ENCODE peak calls at places on chromosome 5, in eight cellular contexts. G is stimulated activated CD4-positive, alpha-beta T cell treated with anti-CD3 and anti-CD28 coated beads, Interleukin-1b, Interleukin-23, amount 100 ng/mL, for 24 hours; Y is mucosa of descending colon; R is CD8-positive, alpha-beta memory T cell; X is LoVo; E is activated CD4-positive, alpha-beta T cell treated with anti-CD3 and anti-CD28 coated beads for 24 hours; H is NCI-H1092 treated with DMSO at 0.1 percent for 48 hours; S is progenitor cell of endocrine pancreas. T is an unnamed sample.

GRCh38 chr5:78587775-78588291 is 60.7 kb downstream of the LHFPL2 start:
- DNase-seq in X (no peak), G (no peak), E (no peak), Y (no peak), H (no peak), S (no peak), R (no peak), T (no peak)

GRCh38 chr5:145407300-145408047 is 427.7 kb downstream of the PRELID2 start:
- DNase-seq in H (no peak), E (no peak), S (no peak), G (no peak), R (no peak), Y (no peak), X (no peak), T (no peak)

GRCh38 chr5:127935398-127935797 is 148.2 kb upstream of the SLC12A2 start:
- DNase-seq in H (no peak), E (no peak), G (no peak), Y (no peak), X (no peak), S (no peak), R (no peak), T (no peak)

GRCh38 chr5:43401827-43402226 is 10.4 kb downstream of the CCL28 start:
- DNase-seq in S (no peak), E (no peak), H (no peak), X (peak), Y (no peak), G (no peak), R (no peak), T (no peak)

GRCh38 chr5:180104131-180104530 is 32.6 kb upstream of the RNF130 start:
- DNase-seq in H (no peak), E (no peak), X (no peak), Y (no peak), G (no peak), S (no peak), R (no peak), T (no peak)

GRCh38 chr5:33068786-33069185 is 357.7 kb downstream of the NPR3 start:
- DNase-seq in X (no peak), G (no peak), H (no peak), S (no peak), E (no peak), R (no peak), Y (no peak), T (no peak)

GRCh38 chr5:145509336-145510150 is 325.6 kb downstream of the PRELID2 start:
- DNase-seq in E (no peak), Y (no peak), R (no peak), H (no peak), G (no peak), S (no peak), X (no peak), T (no peak)

GRCh38 chr5:143573568-143574170 is 170.2 kb upstream of the NR3C1 start:
- DNase-seq in E (no peak), X (no peak), R (no peak), Y (no peak), H (no peak), S (no peak), G (no peak), T (no peak)

GRCh38 chr5:54022156-54022685 is 288.2 kb downstream of the ARL15 start:
- DNase-seq in E (no peak), S (no peak), Y (no peak), G (no peak), X (no peak), R (no peak), H (no peak), T (no peak)

GRCh38 chr5:16909464-16909863 is 26.6 kb downstream of the MYO10 start:
- DNase-seq in Y (no peak), S (no peak), H (no peak), G (no peak), X (no peak), E (no peak), R (no peak), T (no peak)

GRCh38 chr5:142548739-142549275 is 137.1 kb downstream of the FGF1 start:
- DNase-seq in S (peak), E (no peak), Y (peak), G (no peak), X (peak), R (no peak), H (peak), T (no peak)

GRCh38 chr5:32852535-32852934 is 141.4 kb downstream of the NPR3 start:
- DNase-seq in R (no peak), Y (no peak), X (no peak), E (no peak), H (no peak), G (no peak), S (no peak), T (no peak)

GRCh38 chr5:149014634-149015033 is 48.2 kb downstream of the SH3TC2 start:
- DNase-seq in Y (no peak), R (no peak), X (no peak), S (no peak), G (no peak), H (no peak), E (no peak), T (no peak)

GRCh38 chr5:120464627-120465280 is 654 bp downstream of the PRR16 start:
- DNase-seq in Y (peak), E (no peak), X (peak), H (no peak), R (no peak), S (no peak), G (no peak), T (peak)

GRCh38 chr5:138661991-138662434 is 86.8 kb upstream of the HSPA9 start:
- DNase-seq in R (no peak), S (no peak), H (no peak), G (no peak), Y (no peak), E (no peak), X (no peak), T (no peak)

GRCh38 chr5:179827684-179828083 is 7.0 kb downstream of the SQSTM1 start:
- DNase-seq in Y (peak), S (no peak), X (no peak), R (no peak), E (no peak), G (no peak), H (no peak), T (no peak)

GRCh38 chr5:170986598-170986997 is 124.8 kb downstream of the RANBP17 start:
- DNase-seq in Y (no peak), E (no peak), R (no peak), H (peak), X (peak), G (no peak), S (no peak), T (no peak)

GRCh38 chr5:134139377-134139851 is 24.9 kb downstream of the TCF7 start:
- DNase-seq in E (no peak), X (no peak), H (no peak), R (no peak), G (no peak), Y (peak), S (no peak), T (peak)

GRCh38 chr5:86118542-86118941 is 499.2 kb upstream of the COX7C start:
- DNase-seq in X (peak), Y (no peak), R (no peak), E (no peak), G (no peak), H (no peak), S (no peak), T (no peak)

T was measured in activated B cell treated with CpG ODN at 0.5 μM for 24 hours.